ENCODE peak calls at places on chromosomes 6 and 20, in four cellular contexts. Q is osteoblast, A is astrocyte, F is keratinocyte. H is an unnamed sample.

GRCh38 chr20:13458860-13459451 is 179.8 kb downstream of the TASP1 start:
- DNase-seq in F (no peak), A (peak), Q (peak), H (peak)

GRCh38 chr6:140871911-140872310 is 1260.8 kb upstream of the GJE1 start:
- DNase-seq in A (peak), F (no peak), Q (no peak), H (peak)

GRCh38 chr20:22568872-22569344 is 15.5 kb downstream of the FOXA2 start:
- DNase-seq in F (no peak), Q (no peak), A (no peak), H (no peak)

GRCh38 chr20:42435230-42435629 is 754.5 kb downstream of the PTPRT start:
- DNase-seq in A (no peak), F (no peak), Q (no peak), H (no peak)

GRCh38 chr20:8807480-8808179 is 261.3 kb upstream of the PLCB4 start:
- DNase-seq in Q (no peak), F (no peak), A (no peak), H (no peak)

GRCh38 chr6:7762758-7763157 is 36.9 kb downstream of the BMP6 start:
- DNase-seq in Q (no peak), F (no peak), A (no peak), H (no peak)

GRCh38 chr6:87897581-87898147 is 150.0 kb upstream of the SPACA1 start:
- DNase-seq in A (peak), F (no peak), Q (no peak), H (peak)

GRCh38 chr6:83247471-83247870 is 54.3 kb downstream of the RWDD2A start:
- DNase-seq in A (no peak), Q (no peak), F (no peak), H (no peak)

GRCh38 chr6:82365011-82365751 is 1.6 kb downstream of the TPBG start:
- DNase-seq in A (peak), Q (peak), F (no peak), H (peak)

GRCh38 chr20:25494506-25495188 is 87.2 kb downstream of the GINS1 start:
- DNase-seq in Q (no peak), F (no peak), A (no peak), H (no peak)

GRCh38 chr6:84756466-84756865 is 7.9 kb downstream of the TBX18 start:
- DNase-seq in F (no peak), Q (no peak), A (no peak), H (no peak)

GRCh38 chr6:154488276-154488627 is 22.2 kb downstream of the CNKSR3 start:
- DNase-seq in A (peak), F (no peak), Q (no peak), H (peak)
- H3K4me2 ChIP-seq in A (peak), F (no peak), Q (peak), H (peak)

DNA sequence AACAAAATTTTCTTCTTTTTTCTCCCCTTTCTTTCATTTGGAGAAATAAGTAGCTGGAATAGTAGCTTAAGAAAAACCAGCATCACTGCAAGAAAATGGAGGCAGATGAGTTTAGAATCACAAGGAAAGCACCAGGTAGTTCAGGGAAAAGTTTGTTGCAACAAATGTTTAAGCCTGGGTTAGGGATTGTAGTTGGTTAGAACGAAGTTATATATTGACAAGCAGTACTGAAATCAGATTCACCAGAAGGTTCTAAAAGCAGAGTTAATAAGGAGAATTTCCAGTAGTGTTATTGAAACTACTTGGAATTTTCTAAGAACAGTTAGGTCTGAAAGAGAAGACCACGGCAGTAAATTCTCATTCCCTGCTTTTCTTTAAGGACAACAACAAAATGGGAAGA is 70.2 kb downstream of the BMP2 start:
- DNase-seq in A (no peak), Q (no peak), F (no peak), H (no peak)
- H3K4me2 ChIP-seq in A (no peak), Q (no peak), F (no peak), H (no peak)

GRCh38 chr6:37731888-37732287 is 34.2 kb upstream of the MDGA1 start:
- DNase-seq in A (no peak), F (no peak), Q (no peak), H (no peak)
- H3K4me2 ChIP-seq in A (no peak), F (no peak), Q (no peak), H (no peak)

GRCh38 chr6:159973406-159973805 is 4.5 kb downstream of the IGF2R start:
- DNase-seq in Q (no peak), A (no peak), F (no peak), H (no peak)

GRCh38 chr6:159972506-159973268 is 3.8 kb downstream of the IGF2R start:
- DNase-seq in A (no peak), Q (no peak), F (no peak), H (no peak)

GRCh38 chr6:159971341-159972178 is 2.7 kb downstream of the IGF2R start:
- DNase-seq in F (no peak), A (no peak), Q (no peak), H (no peak)

GRCh38 chr6:159974932-159975331 is 6.0 kb downstream of the IGF2R start:
- DNase-seq in Q (no peak), F (no peak), A (no peak), H (no peak)

GRCh38 chr6:159973951-159974350 is 5.1 kb downstream of the IGF2R start:
- DNase-seq in F (no peak), Q (no peak), A (peak), H (peak)
- H3K4me2 ChIP-seq in F (peak), Q (no peak), A (no peak), H (no peak)

DNA sequence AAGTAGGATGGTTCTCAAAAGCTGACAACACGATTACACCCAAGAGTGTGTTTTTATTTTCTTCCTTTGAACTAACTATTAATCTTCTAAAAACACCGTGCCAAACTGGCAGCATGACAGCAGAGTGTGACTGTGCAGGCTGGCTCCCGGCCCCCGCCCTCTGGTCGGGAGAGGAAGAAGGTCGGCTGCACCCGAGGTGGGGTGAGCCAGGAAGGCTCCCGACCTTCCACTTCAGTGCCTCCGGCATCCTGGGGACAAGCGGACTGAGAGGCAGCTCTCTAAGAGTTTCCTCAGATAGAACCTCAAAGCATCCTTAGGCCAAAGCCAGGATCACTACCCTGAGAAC is 29.1 kb downstream of the SLC22A23 start:
- DNase-seq in F (no peak), A (peak), Q (no peak), H (peak)
- H3K4me2 ChIP-seq in F (peak), A (peak), Q (peak), H (peak)

GRCh38 chr6:18021166-18021850 is 33.9 kb upstream of the KIF13A start:
- DNase-seq in A (no peak), F (peak), Q (no peak), H (no peak)
- H3K4me2 ChIP-seq in A (no peak), F (no peak), Q (no peak), H (no peak)

GRCh38 chr6:105401247-105402089 is 1.4 kb downstream of the PREP start:
- DNase-seq in A (peak), F (no peak), Q (peak), H (peak)

GRCh38 chr6:105397987-105398386 is 4.9 kb downstream of the PREP start:
- DNase-seq in Q (no peak), A (no peak), F (no peak), H (no peak)

GRCh38 chr6:105402090-105402980 is 547 bp downstream of the PREP start:
- DNase-seq in Q (peak), A (peak), F (no peak), H (peak)

GRCh38 chr6:105398859-105399258 is 4.0 kb downstream of the PREP start:
- DNase-seq in Q (no peak), F (no peak), A (no peak), H (no peak)

GRCh38 chr6:105400501-105400900 is 2.4 kb downstream of the PREP start:
- DNase-seq in A (no peak), Q (no peak), F (no peak), H (no peak)
- H3K4me2 ChIP-seq in A (no peak), Q (no peak), F (peak), H (no peak)